ENCODE peak calls at places on chromosomes 13 and 19, in eight cellular contexts. Q, J, Y, S, I, K, G and U are unnamed samples.
A peak's percentile ranks its signal among the peaks of the same experiment; 100 is the strongest.

GRCh38 chr13:34421849-34422475 is 520.1 kb upstream of the NBEA start:
- DNase-seq in Q (no peak), K (no peak), S (no peak), G (no peak), Y (no peak), I (no peak), J (no peak), U (no peak)

GRCh38 chr13:34864650-34865049 is 77.4 kb upstream of the NBEA start:
- DNase-seq in S (no peak), Q (no peak), G (no peak), J (no peak), Y (no peak), K (no peak), I (no peak), U (no peak)

GRCh38 chr13:79352107-79352506 is 53.9 kb downstream of the RBM26 start:
- DNase-seq in Y (no peak), K (no peak), Q (no peak), I (no peak), G (no peak), J (no peak), S (no peak), U (no peak)

GRCh38 chr13:77349365-77349764 is 22.5 kb upstream of the MYCBP2 start:
- DNase-seq in Y (no peak), I (peak; percentile 72), Q (no peak), G (no peak), K (no peak), S (no peak), J (no peak), U (no peak)

GRCh38 chr19:5152767-5153532 is 184.0 kb downstream of the KDM4B start:
- DNase-seq in K (no peak), G (no peak), Q (no peak), J (no peak), I (no peak), Y (no peak), S (no peak), U (no peak)

GRCh38 chr13:21871302-21871862 is 200.5 kb downstream of the FGF9 start:
- DNase-seq in I (no peak), K (no peak), G (peak; percentile 25), S (no peak), Y (no peak), J (no peak), Q (no peak), U (no peak)

GRCh38 chr19:23887642-23888041 is 27.0 kb upstream of the ZNF726 start:
- DNase-seq in S (no peak), Q (no peak), K (no peak), J (no peak), Y (no peak), G (peak; percentile 69), I (no peak), U (no peak)

GRCh38 chr19:35120898-35121297 is 5.3 kb downstream of the FXYD3 start:
- DNase-seq in I (no peak), G (no peak), J (no peak), Q (no peak), Y (no peak), S (no peak), K (no peak), U (no peak)

GRCh38 chr13:40190656-40191100 is 475.8 kb downstream of the FOXO1 start:
- DNase-seq in J (no peak), Y (no peak), I (peak; percentile 19), G (peak; percentile 6), K (no peak), Q (no peak), S (no peak), U (peak; percentile 89)

GRCh38 chr19:2436926-2437325 is 9.5 kb upstream of the TIMM13 start:
- DNase-seq in Q (no peak), K (no peak), G (no peak), S (no peak), J (no peak), Y (no peak), I (no peak), U (no peak)

GRCh38 chr13:112885782-112886268 is 83.2 kb upstream of the MCF2L start:
- DNase-seq in K (peak; percentile 84), Y (peak; percentile 20), G (peak; percentile 71), Q (peak; percentile 83), I (no peak), S (peak; percentile 50), J (peak; percentile 37), U (peak; percentile 83)

GRCh38 chr13:37417042-37417441 is 181.5 kb downstream of the POSTN start:
- DNase-seq in J (no peak), G (no peak), Y (no peak), S (no peak), I (no peak), Q (no peak), K (no peak), U (no peak)

GRCh38 chr19:44905437-44906160 is at the start of gene APOE:
- DNase-seq in J (no peak), Y (no peak), Q (peak; percentile 81), K (peak; percentile 86), I (no peak), G (peak; percentile 81), S (peak; percentile 54), U (no peak)

GRCh38 chr13:40618581-40619478 is 47.6 kb downstream of the FOXO1 start:
- DNase-seq in S (no peak), K (no peak), I (no peak), J (no peak), Y (no peak), Q (no peak), G (no peak), U (no peak)

GRCh38 chr13:43110658-43111057 is 87.3 kb downstream of the DNAJC15 start:
- DNase-seq in J (no peak), Y (no peak), G (no peak), K (no peak), Q (no peak), S (no peak), I (no peak), U (no peak)

GRCh38 chr13:77184455-77184854 is 142.4 kb downstream of the MYCBP2 start:
- DNase-seq in Q (no peak), G (no peak), I (peak; percentile 19), Y (no peak), K (no peak), J (no peak), S (no peak), U (peak; percentile 30)

GRCh38 chr13:27036236-27036981 is 135.2 kb downstream of the USP12 start:
- DNase-seq in K (no peak), S (no peak), G (no peak), J (peak; percentile 32), Y (peak; percentile 32), Q (no peak), I (no peak), U (no peak)

GRCh38 chr19:48896191-48896720 is 2.3 kb downstream of the TULP2 start:
- DNase-seq in S (peak; percentile 93), Q (peak; percentile 90), I (no peak), Y (no peak), J (no peak), K (peak; percentile 96), G (no peak), U (no peak)

GRCh38 chr13:102267191-102267590 is 134.7 kb downstream of the FGF14 start:
- DNase-seq in K (no peak), J (no peak), Y (no peak), G (no peak), Q (no peak), I (no peak), S (no peak), U (no peak)

DNA sequence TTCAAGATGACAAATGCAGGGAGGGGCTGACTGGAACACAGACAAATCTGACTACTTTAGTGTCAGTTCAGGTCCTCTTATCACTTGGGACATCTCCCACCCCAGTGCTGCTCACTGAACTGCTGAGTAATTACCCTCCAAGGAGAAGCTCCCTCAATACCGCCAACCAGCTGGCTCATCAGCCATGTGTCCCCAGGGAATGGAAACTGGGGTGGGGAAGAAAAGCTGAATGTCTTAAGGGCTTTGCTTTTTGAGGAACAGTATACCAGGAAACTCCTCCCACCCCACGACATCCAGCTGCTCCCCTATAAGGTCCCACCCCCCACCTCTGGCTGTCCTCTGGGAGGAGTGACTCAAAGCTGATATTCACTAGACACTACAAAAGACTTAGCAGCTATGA is 2.0 kb downstream of the ZNF823 start:
- DNase-seq in J (no peak), Y (no peak), Q (no peak), K (no peak), S (peak; percentile 76), I (peak; percentile 99), G (no peak), U (no peak)
- TF ChIP-seq MAX in J (no peak), Y (no peak), Q (no peak), K (no peak), S (no peak), I (peak; percentile 61), G (no peak), U (no peak)

GRCh38 chr13:41915096-41915495 is 45.8 kb downstream of the VWA8 start:
- DNase-seq in J (no peak), I (no peak), Y (no peak), Q (no peak), S (no peak), K (no peak), G (no peak), U (no peak)

GRCh38 chr13:41919031-41919740 is 41.7 kb downstream of the VWA8 start:
- DNase-seq in S (no peak), K (no peak), Q (no peak), J (no peak), I (no peak), G (no peak), Y (no peak), U (no peak)

GRCh38 chr13:41917641-41918040 is 43.3 kb downstream of the VWA8 start:
- DNase-seq in G (no peak), Q (no peak), S (no peak), I (peak; percentile 14), J (no peak), K (no peak), Y (no peak), U (peak; percentile 57)

GRCh38 chr13:41914552-41914951 is 46.4 kb downstream of the VWA8 start:
- DNase-seq in S (no peak), I (no peak), Y (no peak), K (no peak), Q (no peak), J (no peak), G (no peak), U (no peak)

GRCh38 chr13:41916173-41916954 is 44.5 kb downstream of the VWA8 start:
- DNase-seq in S (no peak), Q (no peak), Y (no peak), G (no peak), J (no peak), K (no peak), I (peak; percentile 81), U (peak; percentile 86)
- TF ChIP-seq MAX in S (no peak), Q (no peak), Y (no peak), G (no peak), J (no peak), K (no peak), I (peak; percentile 75), U (no peak)

GRCh38 chr13:85806553-85807175 is 7.4 kb upstream of the SLITRK6 start:
- DNase-seq in K (no peak), Y (no peak), J (peak; percentile 28), Q (no peak), G (peak; percentile 41), S (peak; percentile 4), I (peak; percentile 60), U (peak; percentile 37)
- TF ChIP-seq MAX in K (no peak), Y (no peak), J (no peak), Q (no peak), G (no peak), S (no peak), I (no peak), U (no peak)

DNA sequence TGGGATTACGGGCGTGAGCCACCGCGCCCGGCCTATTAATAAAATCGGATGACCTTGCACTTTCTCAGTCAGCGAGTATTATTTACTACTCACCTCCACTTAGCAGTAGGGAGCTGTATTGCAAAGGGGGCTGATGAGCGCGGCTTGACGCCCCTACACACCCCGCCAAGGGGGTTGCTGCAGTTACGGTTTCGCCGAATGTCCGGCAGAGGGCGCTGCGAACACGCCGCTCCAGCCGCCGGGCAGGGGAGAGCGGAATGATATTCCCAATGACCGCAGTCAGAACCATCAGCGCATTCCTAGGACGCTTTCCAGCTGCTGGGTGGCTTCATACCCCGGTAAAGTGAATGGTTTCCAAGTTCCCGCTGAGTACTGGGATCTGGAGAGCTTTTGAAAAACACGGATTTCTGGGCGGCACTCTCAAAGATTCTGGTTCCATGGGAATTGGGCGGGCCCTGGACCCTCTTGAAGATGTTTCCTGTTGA is 30.0 kb upstream of the TPT1 start:
- DNase-seq in J (no peak), I (peak; percentile 39), G (no peak), Q (peak; percentile 90), Y (peak; percentile 48), S (peak; percentile 76), K (peak; percentile 92), U (peak; percentile 66)
- TF ChIP-seq MAX in J (no peak), I (no peak), G (no peak), Q (no peak), Y (no peak), S (no peak), K (no peak), U (no peak)